ENCODE peak calls at places on chromosomes 5 and 9, in seven cellular contexts. One of them, this sample, is unnamed.

GRCh38 chr9:98600631-98601030 is 108.1 kb downstream of the GABBR2 start:
- DNase-seq in HFF-Myc: no peak
- DNase-seq in PC-3: no peak
- DNase-seq in foreskin keratinocyte: no peak
- DNase-seq in tibial nerve: no peak
- DNase-seq in cardiac muscle cell: no peak
- DNase-seq in GM20000: no peak
- DNase-seq in this sample: no peak

GRCh38 chr9:96877269-96877668 is 23.0 kb upstream of the ZNF782 start:
- DNase-seq in HFF-Myc: no peak
- DNase-seq in GM20000: peak; percentile 34
- DNase-seq in foreskin keratinocyte: no peak
- DNase-seq in tibial nerve: no peak
- DNase-seq in cardiac muscle cell: no peak
- DNase-seq in PC-3: no peak
- DNase-seq in this sample: no peak

GRCh38 chr9:69180670-69181069 is 6.6 kb downstream of the TJP2 start:
- DNase-seq in PC-3: peak; percentile 93
- DNase-seq in foreskin keratinocyte: peak; percentile 99
- DNase-seq in tibial nerve: no peak
- DNase-seq in GM20000: no peak
- DNase-seq in HFF-Myc: peak; percentile 97
- DNase-seq in cardiac muscle cell: no peak
- DNase-seq in this sample: peak; percentile 96

GRCh38 chr9:85658716-85659115 is 83.0 kb downstream of the AGTPBP1 start:
- DNase-seq in PC-3: no peak
- DNase-seq in foreskin keratinocyte: no peak
- DNase-seq in HFF-Myc: no peak
- DNase-seq in tibial nerve: no peak
- DNase-seq in GM20000: no peak
- DNase-seq in cardiac muscle cell: no peak
- DNase-seq in this sample: no peak

GRCh38 chr5:126107381-126107780 is 315.8 kb upstream of the GRAMD2B start:
- DNase-seq in foreskin keratinocyte: peak; percentile 33
- DNase-seq in cardiac muscle cell: no peak
- DNase-seq in HFF-Myc: no peak
- DNase-seq in GM20000: no peak
- DNase-seq in tibial nerve: no peak
- DNase-seq in PC-3: no peak
- DNase-seq in this sample: no peak

GRCh38 chr5:108380531-108381021 is 1.3 kb downstream of the FBXL17 start:
- DNase-seq in PC-3: peak; percentile 40
- DNase-seq in tibial nerve: no peak
- DNase-seq in foreskin keratinocyte: no peak
- DNase-seq in HFF-Myc: no peak
- DNase-seq in cardiac muscle cell: peak; percentile 81
- DNase-seq in GM20000: peak; percentile 81
- DNase-seq in this sample: peak; percentile 33

GRCh38 chr5:61821561-61821960 is 484.4 kb upstream of the KIF2A start:
- DNase-seq in tibial nerve: no peak
- DNase-seq in cardiac muscle cell: no peak
- DNase-seq in PC-3: peak; percentile 66
- DNase-seq in foreskin keratinocyte: no peak
- DNase-seq in GM20000: no peak
- DNase-seq in HFF-Myc: no peak
- DNase-seq in this sample: no peak

GRCh38 chr5:52757527-52757926 is 30.2 kb upstream of the ITGA1 start:
- DNase-seq in cardiac muscle cell: no peak
- DNase-seq in PC-3: no peak
- DNase-seq in HFF-Myc: no peak
- DNase-seq in tibial nerve: no peak
- DNase-seq in foreskin keratinocyte: no peak
- DNase-seq in GM20000: no peak
- DNase-seq in this sample: no peak

GRCh38 chr5:11683666-11684065 is 220.6 kb downstream of the CTNND2 start:
- DNase-seq in tibial nerve: no peak
- DNase-seq in HFF-Myc: no peak
- DNase-seq in foreskin keratinocyte: no peak
- DNase-seq in PC-3: no peak
- DNase-seq in cardiac muscle cell: no peak
- DNase-seq in GM20000: no peak
- DNase-seq in this sample: no peak

GRCh38 chr5:111735829-111736228 is 21.2 kb downstream of the NREP start:
- DNase-seq in foreskin keratinocyte: peak; percentile 84
- DNase-seq in GM20000: no peak
- DNase-seq in PC-3: peak; percentile 83
- DNase-seq in HFF-Myc: peak; percentile 77
- DNase-seq in tibial nerve: no peak
- DNase-seq in cardiac muscle cell: no peak
- DNase-seq in this sample: peak; percentile 92

DNA sequence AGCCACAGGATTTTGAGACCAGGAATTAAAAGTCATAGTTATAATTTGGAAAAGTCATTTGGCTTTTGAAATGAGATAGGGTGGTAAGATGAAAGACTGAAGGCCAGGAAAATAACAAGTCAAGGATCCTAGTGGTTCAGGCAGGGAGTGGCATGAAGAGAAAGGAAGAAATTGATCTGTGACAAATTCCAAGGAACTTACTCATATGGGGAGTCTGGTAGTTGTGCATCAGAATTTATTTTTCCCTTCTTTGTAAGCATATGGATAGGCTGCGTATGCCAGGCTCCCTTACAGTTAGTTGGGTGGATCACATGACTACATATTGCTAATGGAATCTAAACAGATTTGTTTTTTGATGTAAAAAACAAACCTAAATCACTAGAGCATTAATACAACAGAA is 21.0 kb downstream of the ISL1 start:
- DNase-seq in GM20000: no peak
- DNase-seq in tibial nerve: no peak
- DNase-seq in HFF-Myc: no peak
- DNase-seq in cardiac muscle cell: no peak
- DNase-seq in PC-3: peak; percentile 53
- DNase-seq in foreskin keratinocyte: no peak
- DNase-seq in this sample: no peak
- TF ChIP-seq CTCF in GM20000: no peak
- TF ChIP-seq CTCF in tibial nerve: no peak
- TF ChIP-seq CTCF in HFF-Myc: no peak
- TF ChIP-seq CTCF in cardiac muscle cell: no peak
- TF ChIP-seq CTCF in PC-3: no peak
- TF ChIP-seq CTCF in foreskin keratinocyte: no peak
- TF ChIP-seq CTCF in this sample: no peak

GRCh38 chr9:90915693-90916092 is 114.1 kb downstream of the SYK start:
- DNase-seq in HFF-Myc: no peak
- DNase-seq in PC-3: peak; percentile 33
- DNase-seq in tibial nerve: no peak
- DNase-seq in cardiac muscle cell: peak; percentile 47
- DNase-seq in GM20000: peak; percentile 35
- DNase-seq in foreskin keratinocyte: no peak
- DNase-seq in this sample: peak; percentile 20
- TF ChIP-seq CTCF in HFF-Myc: peak; percentile 47
- TF ChIP-seq CTCF in PC-3: peak; percentile 48
- TF ChIP-seq CTCF in tibial nerve: no peak
- TF ChIP-seq CTCF in cardiac muscle cell: peak; percentile 38
- TF ChIP-seq CTCF in GM20000: no peak
- TF ChIP-seq CTCF in foreskin keratinocyte: peak; percentile 63
- TF ChIP-seq CTCF in this sample: peak; percentile 32

GRCh38 chr9:115597330-115597729 is 479.4 kb upstream of the TNC start:
- DNase-seq in cardiac muscle cell: no peak
- DNase-seq in GM20000: no peak
- DNase-seq in foreskin keratinocyte: no peak
- DNase-seq in PC-3: no peak
- DNase-seq in tibial nerve: no peak
- DNase-seq in HFF-Myc: no peak
- DNase-seq in this sample: peak; percentile 25

GRCh38 chr9:115596743-115597080 is 478.8 kb upstream of the TNC start:
- DNase-seq in GM20000: no peak
- DNase-seq in cardiac muscle cell: no peak
- DNase-seq in foreskin keratinocyte: no peak
- DNase-seq in PC-3: no peak
- DNase-seq in HFF-Myc: no peak
- DNase-seq in tibial nerve: no peak
- DNase-seq in this sample: no peak

GRCh38 chr9:115593587-115594091 is 475.7 kb upstream of the TNC start:
- DNase-seq in PC-3: peak; percentile 66
- DNase-seq in HFF-Myc: no peak
- DNase-seq in GM20000: peak; percentile 43
- DNase-seq in cardiac muscle cell: peak; percentile 46
- DNase-seq in foreskin keratinocyte: peak; percentile 47
- DNase-seq in tibial nerve: no peak
- DNase-seq in this sample: peak; percentile 78

GRCh38 chr9:115594551-115594950 is 476.6 kb upstream of the TNC start:
- DNase-seq in foreskin keratinocyte: peak; percentile 25
- DNase-seq in PC-3: no peak
- DNase-seq in HFF-Myc: no peak
- DNase-seq in GM20000: no peak
- DNase-seq in tibial nerve: no peak
- DNase-seq in cardiac muscle cell: no peak
- DNase-seq in this sample: peak; percentile 88

DNA sequence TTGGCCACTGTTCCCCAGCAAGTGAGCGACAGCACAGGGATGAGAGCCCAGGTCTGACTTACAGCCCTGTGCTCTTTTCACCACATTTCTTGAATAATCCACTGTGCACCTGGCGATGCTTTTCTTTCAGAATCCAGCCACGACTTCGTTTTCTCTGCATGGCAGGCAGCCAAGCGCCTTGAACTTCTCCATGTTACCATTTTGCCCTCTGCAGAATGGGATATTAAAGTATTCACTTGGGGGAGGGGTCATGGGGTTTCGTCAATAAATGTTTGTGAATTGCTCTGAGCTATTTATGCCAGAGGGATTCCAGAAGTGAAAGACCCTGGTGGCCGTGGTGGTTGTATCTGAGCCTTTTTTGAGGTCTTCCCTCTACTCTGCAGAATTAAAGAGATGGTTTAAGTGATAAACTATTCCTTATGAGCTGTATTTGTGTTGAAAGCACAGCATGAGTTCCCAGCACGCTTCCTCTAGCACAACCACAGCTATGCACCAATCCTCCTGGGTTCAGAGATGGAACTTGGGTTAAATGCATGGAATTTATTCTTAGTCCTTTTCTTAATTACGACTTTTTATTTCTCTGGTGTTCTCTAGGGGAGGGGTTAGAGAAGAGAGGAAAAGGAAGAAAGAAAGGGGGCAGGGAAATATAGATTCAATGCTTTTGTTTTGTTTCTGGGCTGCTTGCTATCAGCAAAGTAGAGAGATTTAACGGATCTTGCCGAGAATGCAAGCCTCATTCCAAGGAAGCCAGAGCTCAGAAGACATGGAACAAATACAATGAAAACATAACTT is 478.2 kb upstream of the TNC start:
- DNase-seq in PC-3: no peak
- DNase-seq in tibial nerve: no peak
- DNase-seq in HFF-Myc: no peak
- DNase-seq in foreskin keratinocyte: no peak
- DNase-seq in cardiac muscle cell: no peak
- DNase-seq in GM20000: no peak
- DNase-seq in this sample: peak; percentile 95
- TF ChIP-seq CTCF in PC-3: no peak
- TF ChIP-seq CTCF in tibial nerve: no peak
- TF ChIP-seq CTCF in HFF-Myc: no peak
- TF ChIP-seq CTCF in foreskin keratinocyte: no peak
- TF ChIP-seq CTCF in cardiac muscle cell: no peak
- TF ChIP-seq CTCF in GM20000: no peak
- TF ChIP-seq CTCF in this sample: no peak

GRCh38 chr9:742914-743594 is 98.4 kb upstream of the DMRT1 start:
- DNase-seq in PC-3: no peak
- DNase-seq in tibial nerve: no peak
- DNase-seq in GM20000: no peak
- DNase-seq in cardiac muscle cell: no peak
- DNase-seq in HFF-Myc: no peak
- DNase-seq in foreskin keratinocyte: no peak
- DNase-seq in this sample: no peak

GRCh38 chr9:744790-745456 is 96.6 kb upstream of the DMRT1 start:
- DNase-seq in tibial nerve: peak; percentile 53
- DNase-seq in GM20000: no peak
- DNase-seq in foreskin keratinocyte: no peak
- DNase-seq in cardiac muscle cell: no peak
- DNase-seq in PC-3: no peak
- DNase-seq in HFF-Myc: no peak
- DNase-seq in this sample: no peak

GRCh38 chr9:745761-746414 is 95.6 kb upstream of the DMRT1 start:
- DNase-seq in HFF-Myc: no peak
- DNase-seq in foreskin keratinocyte: no peak
- DNase-seq in PC-3: no peak
- DNase-seq in cardiac muscle cell: no peak
- DNase-seq in GM20000: no peak
- DNase-seq in tibial nerve: no peak
- DNase-seq in this sample: no peak

GRCh38 chr9:742104-742503 is 99.4 kb upstream of the DMRT1 start:
- DNase-seq in foreskin keratinocyte: no peak
- DNase-seq in GM20000: no peak
- DNase-seq in HFF-Myc: no peak
- DNase-seq in tibial nerve: no peak
- DNase-seq in PC-3: no peak
- DNase-seq in cardiac muscle cell: no peak
- DNase-seq in this sample: no peak

GRCh38 chr9:744046-744712 is 97.3 kb upstream of the DMRT1 start:
- DNase-seq in GM20000: no peak
- DNase-seq in cardiac muscle cell: no peak
- DNase-seq in foreskin keratinocyte: no peak
- DNase-seq in HFF-Myc: no peak
- DNase-seq in PC-3: no peak
- DNase-seq in tibial nerve: no peak
- DNase-seq in this sample: no peak
- TF ChIP-seq CTCF in GM20000: no peak
- TF ChIP-seq CTCF in cardiac muscle cell: no peak
- TF ChIP-seq CTCF in foreskin keratinocyte: no peak
- TF ChIP-seq CTCF in HFF-Myc: no peak
- TF ChIP-seq CTCF in PC-3: no peak
- TF ChIP-seq CTCF in tibial nerve: no peak
- TF ChIP-seq CTCF in this sample: no peak

DNA sequence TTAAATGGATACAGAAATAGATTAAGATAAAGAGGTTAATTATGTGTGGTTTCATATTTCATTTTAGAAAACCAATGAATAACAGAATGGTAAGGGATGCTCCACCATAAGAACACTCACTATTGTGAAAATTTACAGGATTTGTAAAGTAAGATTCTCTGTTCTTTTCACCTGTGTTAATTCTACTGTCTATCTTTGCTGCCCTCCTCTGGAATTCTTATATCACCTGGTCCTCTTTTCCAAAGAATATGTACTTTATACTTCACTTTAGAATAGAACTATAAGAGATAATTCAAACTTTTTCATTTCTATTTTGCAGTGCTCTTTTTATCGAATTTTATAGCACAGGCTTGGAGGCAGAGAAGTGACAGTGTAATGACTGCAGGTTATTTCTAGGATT is 213.4 kb downstream of the LURAP1L start:
- DNase-seq in PC-3: no peak
- DNase-seq in foreskin keratinocyte: no peak
- DNase-seq in GM20000: no peak
- DNase-seq in cardiac muscle cell: no peak
- DNase-seq in HFF-Myc: no peak
- DNase-seq in tibial nerve: no peak
- DNase-seq in this sample: no peak
- TF ChIP-seq CTCF in PC-3: peak; percentile 33
- TF ChIP-seq CTCF in foreskin keratinocyte: peak; percentile 33
- TF ChIP-seq CTCF in GM20000: no peak
- TF ChIP-seq CTCF in cardiac muscle cell: no peak
- TF ChIP-seq CTCF in HFF-Myc: no peak
- TF ChIP-seq CTCF in tibial nerve: no peak
- TF ChIP-seq CTCF in this sample: no peak